ENCODE peak calls at places on chromosomes 4 and X, in nine cellular contexts. One of them, this sample, is unnamed.

GRCh38 chr4:56289934-56290333 is 97.4 kb downstream of the AASDH start:
- DNase-seq in iPS-NIHi11: no peak
- DNase-seq in activated naive CD4-positive, alpha-beta T cell treated with anti-CD3 and anti-CD28 coated beads, Interleukin-2, amount 10 ng/mL, durations not matched to agents 7 days and 5 days: no peak
- DNase-seq in activated CD8-positive, alpha-beta memory T cell treated with anti-CD3 and anti-CD28 coated beads for 1 hour: no peak
- DNase-seq in head of caudate nucleus: no peak
- DNase-seq in ACHN: peak; percentile 19
- DNase-seq in NCI-H460: no peak
- DNase-seq in adipocyte: no peak
- DNase-seq in CD8-positive, alpha-beta memory T cell: no peak
- DNase-seq in this sample: no peak

GRCh38 chr4:30718889-30719252 is 1.3 kb upstream of the PCDH7 start:
- DNase-seq in iPS-NIHi11: peak; percentile 22
- DNase-seq in activated naive CD4-positive, alpha-beta T cell treated with anti-CD3 and anti-CD28 coated beads, Interleukin-2, amount 10 ng/mL, durations not matched to agents 7 days and 5 days: no peak
- DNase-seq in activated CD8-positive, alpha-beta memory T cell treated with anti-CD3 and anti-CD28 coated beads for 1 hour: no peak
- DNase-seq in head of caudate nucleus: peak; percentile 17
- DNase-seq in ACHN: peak; percentile 37
- DNase-seq in NCI-H460: no peak
- DNase-seq in adipocyte: peak; percentile 64
- DNase-seq in CD8-positive, alpha-beta memory T cell: no peak
- DNase-seq in this sample: peak; percentile 26

GRCh38 chr4:57110635-57111546 is 706 bp upstream of the IGFBP7 start:
- DNase-seq in iPS-NIHi11: peak; percentile 44
- DNase-seq in activated naive CD4-positive, alpha-beta T cell treated with anti-CD3 and anti-CD28 coated beads, Interleukin-2, amount 10 ng/mL, durations not matched to agents 7 days and 5 days: no peak
- DNase-seq in activated CD8-positive, alpha-beta memory T cell treated with anti-CD3 and anti-CD28 coated beads for 1 hour: no peak
- DNase-seq in head of caudate nucleus: peak; percentile 26
- DNase-seq in ACHN: peak; percentile 59
- DNase-seq in NCI-H460: no peak
- DNase-seq in adipocyte: peak; percentile 78
- DNase-seq in CD8-positive, alpha-beta memory T cell: no peak
- DNase-seq in this sample: peak; percentile 61

GRCh38 chr4:7379161-7379560 is 55.6 kb downstream of the PSAPL1 start:
- DNase-seq in iPS-NIHi11: no peak
- DNase-seq in activated naive CD4-positive, alpha-beta T cell treated with anti-CD3 and anti-CD28 coated beads, Interleukin-2, amount 10 ng/mL, durations not matched to agents 7 days and 5 days: no peak
- DNase-seq in activated CD8-positive, alpha-beta memory T cell treated with anti-CD3 and anti-CD28 coated beads for 1 hour: no peak
- DNase-seq in head of caudate nucleus: no peak
- DNase-seq in ACHN: no peak
- DNase-seq in NCI-H460: no peak
- DNase-seq in adipocyte: no peak
- DNase-seq in CD8-positive, alpha-beta memory T cell: no peak
- DNase-seq in this sample: no peak

GRCh38 chrX:150777328-150777992 is 84.3 kb downstream of the MTMR1 start:
- DNase-seq in iPS-NIHi11: no peak
- DNase-seq in activated naive CD4-positive, alpha-beta T cell treated with anti-CD3 and anti-CD28 coated beads, Interleukin-2, amount 10 ng/mL, durations not matched to agents 7 days and 5 days: no peak
- DNase-seq in activated CD8-positive, alpha-beta memory T cell treated with anti-CD3 and anti-CD28 coated beads for 1 hour: no peak
- DNase-seq in head of caudate nucleus: no peak
- DNase-seq in ACHN: no peak
- DNase-seq in NCI-H460: no peak
- DNase-seq in adipocyte: no peak
- DNase-seq in CD8-positive, alpha-beta memory T cell: no peak
- DNase-seq in this sample: no peak

GRCh38 chrX:112094729-112095128 is 12.2 kb upstream of the TRPC5 start:
- DNase-seq in iPS-NIHi11: no peak
- DNase-seq in activated naive CD4-positive, alpha-beta T cell treated with anti-CD3 and anti-CD28 coated beads, Interleukin-2, amount 10 ng/mL, durations not matched to agents 7 days and 5 days: no peak
- DNase-seq in activated CD8-positive, alpha-beta memory T cell treated with anti-CD3 and anti-CD28 coated beads for 1 hour: no peak
- DNase-seq in head of caudate nucleus: no peak
- DNase-seq in ACHN: no peak
- DNase-seq in NCI-H460: no peak
- DNase-seq in adipocyte: no peak
- DNase-seq in CD8-positive, alpha-beta memory T cell: no peak
- DNase-seq in this sample: no peak

GRCh38 chrX:103396186-103396585 is 19.8 kb downstream of the BEX3 start:
- DNase-seq in iPS-NIHi11: no peak
- DNase-seq in activated naive CD4-positive, alpha-beta T cell treated with anti-CD3 and anti-CD28 coated beads, Interleukin-2, amount 10 ng/mL, durations not matched to agents 7 days and 5 days: no peak
- DNase-seq in activated CD8-positive, alpha-beta memory T cell treated with anti-CD3 and anti-CD28 coated beads for 1 hour: no peak
- DNase-seq in head of caudate nucleus: no peak
- DNase-seq in ACHN: no peak
- DNase-seq in NCI-H460: no peak
- DNase-seq in adipocyte: peak; percentile 58
- DNase-seq in CD8-positive, alpha-beta memory T cell: no peak
- DNase-seq in this sample: peak; percentile 32

GRCh38 chr4:10045481-10045880 is 24.2 kb upstream of the SLC2A9 start:
- DNase-seq in iPS-NIHi11: no peak
- DNase-seq in activated naive CD4-positive, alpha-beta T cell treated with anti-CD3 and anti-CD28 coated beads, Interleukin-2, amount 10 ng/mL, durations not matched to agents 7 days and 5 days: no peak
- DNase-seq in activated CD8-positive, alpha-beta memory T cell treated with anti-CD3 and anti-CD28 coated beads for 1 hour: no peak
- DNase-seq in head of caudate nucleus: no peak
- DNase-seq in ACHN: peak; percentile 97
- DNase-seq in NCI-H460: no peak
- DNase-seq in adipocyte: no peak
- DNase-seq in CD8-positive, alpha-beta memory T cell: no peak
- DNase-seq in this sample: peak; percentile 74

GRCh38 chr4:182745268-182745667 is 171.9 kb downstream of the DCTD start:
- DNase-seq in iPS-NIHi11: no peak
- DNase-seq in activated naive CD4-positive, alpha-beta T cell treated with anti-CD3 and anti-CD28 coated beads, Interleukin-2, amount 10 ng/mL, durations not matched to agents 7 days and 5 days: no peak
- DNase-seq in activated CD8-positive, alpha-beta memory T cell treated with anti-CD3 and anti-CD28 coated beads for 1 hour: no peak
- DNase-seq in head of caudate nucleus: no peak
- DNase-seq in ACHN: no peak
- DNase-seq in NCI-H460: no peak
- DNase-seq in adipocyte: no peak
- DNase-seq in CD8-positive, alpha-beta memory T cell: no peak
- DNase-seq in this sample: no peak

GRCh38 chrX:39772057-39772832 is 325.5 kb downstream of the BCOR start:
- DNase-seq in iPS-NIHi11: peak; percentile 57
- DNase-seq in activated naive CD4-positive, alpha-beta T cell treated with anti-CD3 and anti-CD28 coated beads, Interleukin-2, amount 10 ng/mL, durations not matched to agents 7 days and 5 days: peak; percentile 57
- DNase-seq in activated CD8-positive, alpha-beta memory T cell treated with anti-CD3 and anti-CD28 coated beads for 1 hour: peak; percentile 13
- DNase-seq in head of caudate nucleus: no peak
- DNase-seq in ACHN: peak; percentile 25
- DNase-seq in NCI-H460: no peak
- DNase-seq in adipocyte: no peak
- DNase-seq in CD8-positive, alpha-beta memory T cell: no peak
- DNase-seq in this sample: peak; percentile 39

GRCh38 chr4:95213361-95213760 is 335.4 kb downstream of the UNC5C start:
- DNase-seq in iPS-NIHi11: no peak
- DNase-seq in activated naive CD4-positive, alpha-beta T cell treated with anti-CD3 and anti-CD28 coated beads, Interleukin-2, amount 10 ng/mL, durations not matched to agents 7 days and 5 days: no peak
- DNase-seq in activated CD8-positive, alpha-beta memory T cell treated with anti-CD3 and anti-CD28 coated beads for 1 hour: no peak
- DNase-seq in head of caudate nucleus: peak; percentile 35
- DNase-seq in ACHN: no peak
- DNase-seq in NCI-H460: no peak
- DNase-seq in adipocyte: no peak
- DNase-seq in CD8-positive, alpha-beta memory T cell: no peak
- DNase-seq in this sample: no peak

GRCh38 chr4:21882050-21882839 is 66.3 kb downstream of the KCNIP4 start:
- DNase-seq in iPS-NIHi11: no peak
- DNase-seq in activated naive CD4-positive, alpha-beta T cell treated with anti-CD3 and anti-CD28 coated beads, Interleukin-2, amount 10 ng/mL, durations not matched to agents 7 days and 5 days: no peak
- DNase-seq in activated CD8-positive, alpha-beta memory T cell treated with anti-CD3 and anti-CD28 coated beads for 1 hour: no peak
- DNase-seq in head of caudate nucleus: no peak
- DNase-seq in ACHN: no peak
- DNase-seq in NCI-H460: no peak
- DNase-seq in adipocyte: no peak
- DNase-seq in CD8-positive, alpha-beta memory T cell: no peak
- DNase-seq in this sample: no peak

GRCh38 chrX:135112096-135112729 is 8.1 kb downstream of the ETDB start:
- DNase-seq in iPS-NIHi11: peak; percentile 17
- DNase-seq in activated naive CD4-positive, alpha-beta T cell treated with anti-CD3 and anti-CD28 coated beads, Interleukin-2, amount 10 ng/mL, durations not matched to agents 7 days and 5 days: peak; percentile 45
- DNase-seq in activated CD8-positive, alpha-beta memory T cell treated with anti-CD3 and anti-CD28 coated beads for 1 hour: no peak
- DNase-seq in head of caudate nucleus: no peak
- DNase-seq in ACHN: peak; percentile 17
- DNase-seq in NCI-H460: peak; percentile 50
- DNase-seq in adipocyte: peak; percentile 34
- DNase-seq in CD8-positive, alpha-beta memory T cell: no peak
- DNase-seq in this sample: peak; percentile 0

GRCh38 chr4:158667651-158668198 is 4.0 kb downstream of the C4orf46 start:
- DNase-seq in iPS-NIHi11: peak; percentile 35
- DNase-seq in activated naive CD4-positive, alpha-beta T cell treated with anti-CD3 and anti-CD28 coated beads, Interleukin-2, amount 10 ng/mL, durations not matched to agents 7 days and 5 days: peak; percentile 50
- DNase-seq in activated CD8-positive, alpha-beta memory T cell treated with anti-CD3 and anti-CD28 coated beads for 1 hour: no peak
- DNase-seq in head of caudate nucleus: no peak
- DNase-seq in ACHN: peak; percentile 53
- DNase-seq in NCI-H460: no peak
- DNase-seq in adipocyte: peak; percentile 50
- DNase-seq in CD8-positive, alpha-beta memory T cell: peak; percentile 7
- DNase-seq in this sample: peak; percentile 22

GRCh38 chrX:109843963-109844751 is 111.1 kb upstream of the ACSL4 start:
- DNase-seq in iPS-NIHi11: no peak
- DNase-seq in activated naive CD4-positive, alpha-beta T cell treated with anti-CD3 and anti-CD28 coated beads, Interleukin-2, amount 10 ng/mL, durations not matched to agents 7 days and 5 days: no peak
- DNase-seq in activated CD8-positive, alpha-beta memory T cell treated with anti-CD3 and anti-CD28 coated beads for 1 hour: no peak
- DNase-seq in head of caudate nucleus: no peak
- DNase-seq in ACHN: no peak
- DNase-seq in NCI-H460: no peak
- DNase-seq in adipocyte: no peak
- DNase-seq in CD8-positive, alpha-beta memory T cell: no peak
- DNase-seq in this sample: no peak

GRCh38 chr4:13627185-13627605 is 330 bp downstream of the BOD1L1 start:
- DNase-seq in iPS-NIHi11: no peak
- DNase-seq in activated naive CD4-positive, alpha-beta T cell treated with anti-CD3 and anti-CD28 coated beads, Interleukin-2, amount 10 ng/mL, durations not matched to agents 7 days and 5 days: peak; percentile 56
- DNase-seq in activated CD8-positive, alpha-beta memory T cell treated with anti-CD3 and anti-CD28 coated beads for 1 hour: no peak
- DNase-seq in head of caudate nucleus: no peak
- DNase-seq in ACHN: peak; percentile 32
- DNase-seq in NCI-H460: no peak
- DNase-seq in adipocyte: no peak
- DNase-seq in CD8-positive, alpha-beta memory T cell: no peak
- DNase-seq in this sample: no peak

GRCh38 chr4:15339732-15340131 is 88.1 kb upstream of the C1QTNF7 start:
- DNase-seq in iPS-NIHi11: no peak
- DNase-seq in activated naive CD4-positive, alpha-beta T cell treated with anti-CD3 and anti-CD28 coated beads, Interleukin-2, amount 10 ng/mL, durations not matched to agents 7 days and 5 days: no peak
- DNase-seq in activated CD8-positive, alpha-beta memory T cell treated with anti-CD3 and anti-CD28 coated beads for 1 hour: no peak
- DNase-seq in head of caudate nucleus: no peak
- DNase-seq in ACHN: no peak
- DNase-seq in NCI-H460: no peak
- DNase-seq in adipocyte: peak; percentile 64
- DNase-seq in CD8-positive, alpha-beta memory T cell: no peak
- DNase-seq in this sample: no peak

GRCh38 chr4:175414602-175415001 is 397.5 kb downstream of the GPM6A start:
- DNase-seq in iPS-NIHi11: no peak
- DNase-seq in activated naive CD4-positive, alpha-beta T cell treated with anti-CD3 and anti-CD28 coated beads, Interleukin-2, amount 10 ng/mL, durations not matched to agents 7 days and 5 days: no peak
- DNase-seq in activated CD8-positive, alpha-beta memory T cell treated with anti-CD3 and anti-CD28 coated beads for 1 hour: no peak
- DNase-seq in head of caudate nucleus: no peak
- DNase-seq in ACHN: no peak
- DNase-seq in NCI-H460: no peak
- DNase-seq in adipocyte: no peak
- DNase-seq in CD8-positive, alpha-beta memory T cell: no peak
- DNase-seq in this sample: no peak

GRCh38 chrX:19824603-19825002 is 62.8 kb downstream of the SH3KBP1 start:
- DNase-seq in iPS-NIHi11: no peak
- DNase-seq in activated naive CD4-positive, alpha-beta T cell treated with anti-CD3 and anti-CD28 coated beads, Interleukin-2, amount 10 ng/mL, durations not matched to agents 7 days and 5 days: no peak
- DNase-seq in activated CD8-positive, alpha-beta memory T cell treated with anti-CD3 and anti-CD28 coated beads for 1 hour: peak; percentile 6
- DNase-seq in head of caudate nucleus: no peak
- DNase-seq in ACHN: no peak
- DNase-seq in NCI-H460: no peak
- DNase-seq in adipocyte: no peak
- DNase-seq in CD8-positive, alpha-beta memory T cell: no peak
- DNase-seq in this sample: no peak

GRCh38 chr4:52983563-52984303 is 121.6 kb downstream of the RASL11B start:
- DNase-seq in iPS-NIHi11: peak; percentile 73
- DNase-seq in activated naive CD4-positive, alpha-beta T cell treated with anti-CD3 and anti-CD28 coated beads, Interleukin-2, amount 10 ng/mL, durations not matched to agents 7 days and 5 days: no peak
- DNase-seq in activated CD8-positive, alpha-beta memory T cell treated with anti-CD3 and anti-CD28 coated beads for 1 hour: no peak
- DNase-seq in head of caudate nucleus: no peak
- DNase-seq in ACHN: peak; percentile 63
- DNase-seq in NCI-H460: peak; percentile 50
- DNase-seq in adipocyte: peak; percentile 93
- DNase-seq in CD8-positive, alpha-beta memory T cell: no peak
- DNase-seq in this sample: peak; percentile 38

GRCh38 chrX:129462707-129463106 is 60.6 kb downstream of the SMARCA1 start:
- DNase-seq in iPS-NIHi11: no peak
- DNase-seq in activated naive CD4-positive, alpha-beta T cell treated with anti-CD3 and anti-CD28 coated beads, Interleukin-2, amount 10 ng/mL, durations not matched to agents 7 days and 5 days: no peak
- DNase-seq in activated CD8-positive, alpha-beta memory T cell treated with anti-CD3 and anti-CD28 coated beads for 1 hour: no peak
- DNase-seq in head of caudate nucleus: no peak
- DNase-seq in ACHN: no peak
- DNase-seq in NCI-H460: peak; percentile 1
- DNase-seq in adipocyte: peak; percentile 22
- DNase-seq in CD8-positive, alpha-beta memory T cell: no peak
- DNase-seq in this sample: no peak

GRCh38 chr4:138334346-138335016 is 92.3 kb upstream of the SLC7A11 start:
- DNase-seq in iPS-NIHi11: no peak
- DNase-seq in activated naive CD4-positive, alpha-beta T cell treated with anti-CD3 and anti-CD28 coated beads, Interleukin-2, amount 10 ng/mL, durations not matched to agents 7 days and 5 days: no peak
- DNase-seq in activated CD8-positive, alpha-beta memory T cell treated with anti-CD3 and anti-CD28 coated beads for 1 hour: no peak
- DNase-seq in head of caudate nucleus: no peak
- DNase-seq in ACHN: no peak
- DNase-seq in NCI-H460: no peak
- DNase-seq in adipocyte: no peak
- DNase-seq in CD8-positive, alpha-beta memory T cell: no peak
- DNase-seq in this sample: no peak

GRCh38 chr4:8467016-8467415 is 26.4 kb downstream of the TRMT44 start:
- DNase-seq in iPS-NIHi11: no peak
- DNase-seq in activated naive CD4-positive, alpha-beta T cell treated with anti-CD3 and anti-CD28 coated beads, Interleukin-2, amount 10 ng/mL, durations not matched to agents 7 days and 5 days: no peak
- DNase-seq in activated CD8-positive, alpha-beta memory T cell treated with anti-CD3 and anti-CD28 coated beads for 1 hour: no peak
- DNase-seq in head of caudate nucleus: no peak
- DNase-seq in ACHN: no peak
- DNase-seq in NCI-H460: no peak
- DNase-seq in adipocyte: no peak
- DNase-seq in CD8-positive, alpha-beta memory T cell: no peak
- DNase-seq in this sample: no peak